ENCODE peak calls at places on chromosome 18, in ten cellular contexts. I is A549; J is glutamatergic neuron; H is lower lobe of right lung; R is fibroblast of mammary gland; U is brain microvascular endothelial cell; M is PC-3; D is GM06990; Q is CD8-positive, alpha-beta T cell; G is mammary epithelial cell. Z is an unnamed sample.

GRCh38 chr18:54828290-54828871 is at the start of gene RAB27B:
- DNase-seq in J (peak), I (peak), G (peak), Q (peak), D (peak), U (peak), R (peak), M (peak), H (peak), Z (peak)

GRCh38 chr18:61589724-61590065 is 256.5 kb downstream of the CDH20 start:
- DNase-seq in U (peak), H (no peak), I (no peak), R (peak), G (no peak), Q (no peak), M (peak), D (no peak), J (no peak), Z (peak)

GRCh38 chr18:13141209-13141608 is 77.4 kb upstream of the LDLRAD4 start:
- DNase-seq in J (no peak), G (no peak), I (no peak), U (no peak), H (no peak), R (no peak), M (peak), Q (no peak), D (no peak), Z (no peak)

GRCh38 chr18:38851526-38851925 is 1285.9 kb upstream of the CELF4 start:
- DNase-seq in J (no peak), Q (no peak), H (no peak), R (no peak), U (no peak), M (no peak), I (no peak), G (peak), D (no peak), Z (peak)

GRCh38 chr18:38539871-38540270 is 974.3 kb upstream of the CELF4 start:
- DNase-seq in I (no peak), M (no peak), Q (no peak), U (no peak), H (no peak), J (no peak), D (no peak), G (no peak), R (no peak), Z (no peak)

GRCh38 chr18:13455470-13455869 is 236.9 kb downstream of the LDLRAD4 start:
- DNase-seq in G (no peak), H (no peak), M (no peak), I (no peak), R (no peak), U (no peak), D (no peak), J (no peak), Q (no peak), Z (no peak)

GRCh38 chr18:13613099-13613498 is 113.3 kb downstream of the FAM210A start:
- DNase-seq in D (no peak), U (no peak), J (no peak), Q (no peak), R (no peak), G (no peak), I (no peak), H (no peak), M (no peak), Z (no peak)

GRCh38 chr18:36536426-36536825 is 238.9 kb downstream of the FHOD3 start:
- DNase-seq in U (no peak), H (no peak), I (no peak), J (no peak), D (no peak), R (no peak), G (no peak), Q (no peak), M (no peak), Z (no peak)

GRCh38 chr18:74796928-74797576 is 199.4 kb downstream of the ZNF407 start:
- DNase-seq in D (no peak), J (no peak), I (no peak), G (peak), Q (no peak), R (peak), H (no peak), U (no peak), M (peak), Z (peak)

GRCh38 chr18:35998967-35999366 is 26.5 kb downstream of the RMP24 start:
- DNase-seq in M (no peak), D (no peak), Q (no peak), G (no peak), H (no peak), I (no peak), U (no peak), R (peak), J (no peak), Z (peak)

GRCh38 chr18:31244737-31245432 is 73.1 kb upstream of the DSG1 start:
- DNase-seq in G (peak), R (no peak), D (no peak), Q (no peak), U (no peak), I (no peak), J (no peak), H (no peak), M (peak), Z (no peak)

GRCh38 chr18:77811510-77811909 is 561.9 kb downstream of the GALR1 start:
- DNase-seq in G (no peak), M (peak), U (peak), R (peak), H (no peak), I (no peak), J (no peak), Q (no peak), D (no peak), Z (peak)

GRCh38 chr18:45413180-45413836 is 202.0 kb upstream of the SLC14A2 start:
- DNase-seq in G (no peak), Q (no peak), H (no peak), J (no peak), R (peak), I (no peak), U (no peak), D (no peak), M (no peak), Z (peak)

GRCh38 chr18:68484241-68484640 is 230.7 kb downstream of the TMX3 start:
- DNase-seq in I (no peak), Q (no peak), M (peak), U (peak), H (no peak), D (no peak), G (peak), R (peak), J (no peak), Z (peak)

GRCh38 chr18:55100817-55101457 is 141.7 kb upstream of the CCDC68 start:
- DNase-seq in M (peak), Q (no peak), J (no peak), U (peak), R (peak), D (no peak), H (no peak), I (peak), G (peak), Z (peak)

GRCh38 chr18:45386256-45386655 is 229.0 kb upstream of the SLC14A2 start:
- DNase-seq in M (peak), D (no peak), R (peak), G (no peak), Q (no peak), I (no peak), U (peak), H (no peak), J (peak), Z (peak)

GRCh38 chr18:43001821-43002220 is 113.7 kb downstream of the RIT2 start:
- DNase-seq in G (no peak), M (no peak), J (no peak), D (no peak), R (no peak), I (no peak), U (no peak), H (no peak), Q (no peak), Z (no peak)

GRCh38 chr18:52869942-52870907 is 530.2 kb downstream of the DCC start:
- DNase-seq in J (peak), R (no peak), D (no peak), M (no peak), G (no peak), I (no peak), Q (no peak), U (no peak), H (no peak), Z (no peak)

GRCh38 chr18:3585656-3586509 is 135.9 kb downstream of the TGIF1 start:
- DNase-seq in Q (peak), D (no peak), U (peak), J (peak), G (peak), I (peak), R (peak), M (peak), H (peak), Z (peak)
- TF ChIP-seq CTCF in Q (peak), D (peak), U (peak), J (peak), G (peak), I (peak), R (peak), M (peak), H (peak), Z (peak)

GRCh38 chr18:832085-832681 is 20.1 kb upstream of the YES1 start:
- DNase-seq in U (no peak), I (no peak), J (peak), G (no peak), H (no peak), R (no peak), M (no peak), D (no peak), Q (no peak), Z (peak)
- TF ChIP-seq CTCF in U (peak), I (peak), J (no peak), G (no peak), H (no peak), R (no peak), M (peak), D (no peak), Q (no peak), Z (no peak)

GRCh38 chr18:9392726-9393125 is 58.2 kb downstream of the TWSG1 start:
- DNase-seq in H (no peak), I (no peak), R (peak), D (no peak), U (no peak), Q (no peak), G (no peak), J (no peak), M (no peak), Z (no peak)
- TF ChIP-seq CTCF in H (no peak), I (no peak), R (peak), D (no peak), U (peak), Q (no peak), G (no peak), J (no peak), M (peak), Z (no peak)

GRCh38 chr18:48492880-48493279 is 46.0 kb upstream of the CTIF start:
- DNase-seq in I (no peak), Q (no peak), D (no peak), M (peak), G (no peak), U (no peak), J (no peak), R (no peak), H (no peak), Z (no peak)
- TF ChIP-seq CTCF in I (no peak), Q (no peak), D (no peak), M (no peak), G (no peak), U (no peak), J (no peak), R (no peak), H (no peak), Z (no peak)

GRCh38 chr18:7117390-7118355 is at the start of gene LAMA1:
- DNase-seq in G (no peak), M (no peak), I (no peak), U (no peak), H (no peak), R (peak), Q (no peak), J (peak), D (no peak), Z (no peak)
- TF ChIP-seq CTCF in G (no peak), M (no peak), I (no peak), U (no peak), H (no peak), R (no peak), Q (no peak), J (no peak), D (no peak), Z (no peak)

GRCh38 chr18:50967714-50968661 is at the start of gene ELAC1:
- DNase-seq in R (peak), Q (peak), G (peak), H (peak), D (peak), J (peak), M (peak), U (peak), I (peak), Z (peak)
- TF ChIP-seq CTCF in R (no peak), Q (no peak), G (no peak), H (no peak), D (no peak), J (no peak), M (no peak), U (no peak), I (no peak), Z (no peak)

GRCh38 chr18:49899647-49900330 is 86.5 kb upstream of the ACAA2 start:
- DNase-seq in R (no peak), Q (no peak), H (no peak), D (no peak), I (no peak), J (peak), M (peak), U (no peak), G (no peak), Z (no peak)
- TF ChIP-seq CTCF in R (no peak), Q (no peak), H (no peak), D (peak), I (no peak), J (peak), M (no peak), U (peak), G (no peak), Z (peak)

GRCh38 chr18:64546451-64546850 is 397.6 kb upstream of the LINC00305 start:
- DNase-seq in G (no peak), R (no peak), H (no peak), D (no peak), I (no peak), M (no peak), U (no peak), Q (no peak), J (no peak), Z (no peak)
- TF ChIP-seq CTCF in G (no peak), R (no peak), H (no peak), D (no peak), I (no peak), M (no peak), U (no peak), Q (no peak), J (no peak), Z (no peak)

GRCh38 chr18:7735194-7735593 is 168.1 kb downstream of the PTPRM start:
- DNase-seq in Q (no peak), I (no peak), U (no peak), G (no peak), H (no peak), R (no peak), D (no peak), M (no peak), J (no peak), Z (peak)
- TF ChIP-seq CTCF in Q (no peak), I (peak), U (peak), G (no peak), H (peak), R (peak), D (peak), M (peak), J (no peak), Z (peak)

GRCh38 chr18:59736061-59736460 is 38.8 kb upstream of the CCBE1 start:
- DNase-seq in M (no peak), U (no peak), H (no peak), I (no peak), G (no peak), J (no peak), R (no peak), D (no peak), Q (no peak), Z (no peak)

GRCh38 chr18:59735269-59735860 is 38.1 kb upstream of the CCBE1 start:
- DNase-seq in G (no peak), U (no peak), H (no peak), J (no peak), R (no peak), Q (no peak), I (no peak), M (no peak), D (no peak), Z (no peak)

GRCh38 chr18:59733411-59733810 is 36.2 kb upstream of the CCBE1 start:
- DNase-seq in D (no peak), U (no peak), J (no peak), H (no peak), G (no peak), M (no peak), R (no peak), I (no peak), Q (no peak), Z (no peak)

GRCh38 chr18:59729781-59730180 is 32.6 kb upstream of the CCBE1 start:
- DNase-seq in R (no peak), U (no peak), I (no peak), Q (no peak), M (peak), H (no peak), D (no peak), G (peak), J (no peak), Z (peak)

GRCh38 chr18:59730896-59731295 is 33.7 kb upstream of the CCBE1 start:
- DNase-seq in U (no peak), H (no peak), M (no peak), R (peak), I (no peak), J (no peak), D (no peak), G (no peak), Q (no peak), Z (no peak)
- TF ChIP-seq CTCF in U (no peak), H (no peak), M (no peak), R (no peak), I (no peak), J (no peak), D (no peak), G (no peak), Q (no peak), Z (no peak)

Z was measured in MCF 10A.